ENCODE peak calls at places on chromosomes 2 and 18, in four cellular contexts. X is HepG2, H is A549, G is K562. A is an unnamed sample.

GRCh38 chr2:152450176-152450575 is 115.2 kb downstream of the FMNL2 start:
- DNase-seq in X (no peak), H (no peak), G (no peak), A (no peak)

GRCh38 chr2:231601356-231602229 is 8.9 kb downstream of the TEX44 start:
- DNase-seq in X (peak), H (peak), G (peak), A (peak)

GRCh38 chr2:63622751-63623150 is 34.0 kb downstream of the MDH1 start:
- DNase-seq in X (no peak), H (no peak), G (no peak), A (no peak)

GRCh38 chr2:195411219-195411687 is 245.8 kb upstream of the SLC39A10 start:
- DNase-seq in X (no peak), H (no peak), G (peak), A (no peak)

GRCh38 chr2:188810591-188810990 is 163.6 kb upstream of the COL3A1 start:
- DNase-seq in X (no peak), H (no peak), G (no peak), A (no peak)

GRCh38 chr2:205769879-205770278 is 87.6 kb downstream of the NRP2 start:
- DNase-seq in X (no peak), H (no peak), G (no peak), A (no peak)

GRCh38 chr18:56748698-56749268 is 97.6 kb downstream of the WDR7 start:
- DNase-seq in X (peak), H (peak), G (peak), A (no peak)

GRCh38 chr2:2804528-2804927 is 473.5 kb upstream of the MYT1L start:
- DNase-seq in X (no peak), H (no peak), G (no peak), A (no peak)

GRCh38 chr2:240948086-240948485 is 42.0 kb downstream of the CROCC2 start:
- DNase-seq in X (no peak), H (no peak), G (no peak), A (no peak)

GRCh38 chr2:38540580-38541290 is 62.0 kb downstream of the HNRNPLL start:
- DNase-seq in X (no peak), H (no peak), G (no peak), A (no peak)

GRCh38 chr2:190352668-190353536 is 9.5 kb downstream of the INPP1 start:
- DNase-seq in X (peak), H (no peak), G (peak), A (no peak)

GRCh38 chr2:189328451-189329249 is 112.6 kb upstream of the WDR75 start:
- DNase-seq in X (no peak), H (no peak), G (no peak), A (no peak)

GRCh38 chr2:85490861-85491763 is 47.9 kb upstream of the MAT2A start:
- DNase-seq in X (no peak), H (no peak), G (no peak), A (no peak)

GRCh38 chr2:23503682-23504081 is 118.7 kb downstream of the KLHL29 start:
- DNase-seq in X (no peak), H (no peak), G (no peak), A (no peak)

GRCh38 chr18:34767601-34768027 is 57.5 kb downstream of the DTNA start:
- DNase-seq in X (no peak), H (no peak), G (no peak), A (no peak)

GRCh38 chr2:61575447-61575859 is 37.3 kb upstream of the XPO1 start:
- DNase-seq in X (no peak), H (no peak), G (peak), A (no peak)

GRCh38 chr2:42767080-42767898 is 3.4 kb upstream of the OXER1 start:
- DNase-seq in X (no peak), H (no peak), G (no peak), A (no peak)

GRCh38 chr2:10305715-10306114 is 3.0 kb downstream of the HPCAL1 start:
- DNase-seq in X (peak), H (peak), G (no peak), A (peak)

GRCh38 chr2:11824901-11825592 is 78.6 kb downstream of the LPIN1 start:
- DNase-seq in X (no peak), H (no peak), G (no peak), A (no peak)

GRCh38 chr2:85830645-85831044 is 58.1 kb downstream of the ST3GAL5 start:
- DNase-seq in X (no peak), H (peak), G (no peak), A (no peak)

GRCh38 chr2:66539452-66539851 is 104.5 kb downstream of the MEIS1 start:
- DNase-seq in X (no peak), H (no peak), G (no peak), A (no peak)

GRCh38 chr2:73981081-73981968 is 3.4 kb upstream of the TET3 start:
- DNase-seq in X (peak), H (peak), G (peak), A (peak)

GRCh38 chr2:96924775-96925747 is 55.2 kb upstream of the SEMA4C start:
- DNase-seq in X (no peak), H (no peak), G (no peak), A (no peak)

GRCh38 chr2:34447097-34447496 is 848.0 kb upstream of the FAM98A start:
- DNase-seq in X (no peak), H (no peak), G (no peak), A (no peak)

GRCh38 chr2:177754476-177754873 is 318.1 kb downstream of the PDE11A start:
- DNase-seq in X (no peak), H (no peak), G (peak), A (no peak)

GRCh38 chr2:160075171-160075570 is 12.8 kb upstream of the PLA2R1 start:
- DNase-seq in X (no peak), H (peak), G (no peak), A (no peak)

GRCh38 chr2:65067806-65068553 is 11.8 kb downstream of the CEP68 start:
- DNase-seq in X (no peak), H (no peak), G (no peak), A (no peak)

GRCh38 chr2:18777250-18777812 is 188.0 kb upstream of the NT5C1B start:
- DNase-seq in X (peak), H (no peak), G (no peak), A (no peak)

GRCh38 chr2:230614913-230615332 is 97.7 kb upstream of the CAB39 start:
- DNase-seq in X (no peak), H (no peak), G (peak), A (no peak)

GRCh38 chr2:75403991-75404428 is 156.7 kb downstream of the EVA1A start:
- DNase-seq in X (peak), H (peak), G (peak), A (no peak)

GRCh38 chr2:18961991-18962421 is 372.6 kb upstream of the NT5C1B start:
- DNase-seq in X (no peak), H (no peak), G (no peak), A (no peak)

GRCh38 chr18:41391616-41392610 is 563.1 kb upstream of the PIK3C3 start:
- DNase-seq in X (peak), H (peak), G (peak), A (peak)

GRCh38 chr2:174335605-174336402 is 1.1 kb downstream of the SP9 start:
- DNase-seq in X (no peak), H (peak), G (peak), A (peak)

GRCh38 chr2:10935366-10935918 is 23.7 kb downstream of the KCNF1 start:
- DNase-seq in X (no peak), H (no peak), G (no peak), A (no peak)

GRCh38 chr2:47964722-47965434 is 58.6 kb upstream of the FBXO11 start:
- DNase-seq in X (no peak), H (no peak), G (peak), A (no peak)

GRCh38 chr2:239599299-239599698 is 198.5 kb upstream of the HDAC4 start:
- DNase-seq in X (no peak), H (no peak), G (no peak), A (no peak)

GRCh38 chr18:23550898-23551297 is 35.4 kb downstream of the NPC1 start:
- DNase-seq in X (no peak), H (no peak), G (no peak), A (no peak)

GRCh38 chr2:106562232-106562631 is 75.1 kb downstream of the CD8B2 start:
- DNase-seq in X (no peak), H (no peak), G (no peak), A (no peak)

GRCh38 chr2:131394147-131394931 is 30.4 kb upstream of the RAB6D start:
- DNase-seq in X (peak), H (no peak), G (peak), A (peak)

DNA sequence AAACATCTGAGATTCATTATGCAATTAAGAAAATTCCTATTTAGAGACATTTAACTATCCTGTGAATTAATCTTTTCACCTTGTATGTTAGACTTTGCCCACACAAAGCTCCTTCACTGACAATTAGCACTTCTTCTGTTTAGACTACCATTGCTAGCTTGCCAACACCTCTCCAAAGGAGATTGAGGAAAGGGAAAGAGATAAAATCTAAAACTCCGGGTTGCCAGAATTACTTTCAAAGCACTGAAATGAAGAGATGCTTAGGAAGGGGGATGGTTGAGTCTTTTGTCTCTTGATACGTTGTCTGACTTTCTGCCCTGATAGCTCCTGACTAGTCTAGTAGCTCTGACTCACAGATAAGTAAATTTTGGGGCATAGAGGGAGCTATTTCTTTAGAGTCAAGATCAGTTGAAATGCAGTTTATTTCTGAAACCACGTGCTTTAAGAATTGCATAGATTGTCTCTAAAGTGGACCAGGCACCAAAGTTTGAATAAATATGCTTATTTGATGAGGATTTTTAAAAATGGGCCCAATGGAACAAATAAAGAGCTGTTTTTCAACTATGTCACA is 74.1 kb upstream of the DSEL start:
- DNase-seq in X (no peak), H (no peak), G (no peak), A (no peak)
- TF ChIP-seq NR3C1 in X (no peak), H (no peak), G (no peak), A (no peak)

GRCh38 chr2:144099746-144100438 is 420.0 kb downstream of the ZEB2 start:
- DNase-seq in X (no peak), H (peak), G (no peak), A (no peak)
- TF ChIP-seq NR3C1 in X (no peak), H (no peak), G (no peak), A (no peak)

GRCh38 chr2:46811379-46812310 is 104.0 kb downstream of the MCFD2 start:
- DNase-seq in X (no peak), H (no peak), G (no peak), A (no peak)

GRCh38 chr2:46813046-46813445 is 102.6 kb downstream of the MCFD2 start:
- DNase-seq in X (no peak), H (no peak), G (no peak), A (no peak)

GRCh38 chr2:46813680-46814079 is 101.9 kb downstream of the MCFD2 start:
- DNase-seq in X (no peak), H (no peak), G (no peak), A (no peak)

GRCh38 chr2:46814160-46814559 is 101.4 kb downstream of the MCFD2 start:
- DNase-seq in X (no peak), H (no peak), G (peak), A (no peak)

GRCh38 chr2:46812381-46813024 is 103.1 kb downstream of the MCFD2 start:
- DNase-seq in X (no peak), H (peak), G (no peak), A (no peak)
- TF ChIP-seq NR3C1 in X (no peak), H (no peak), G (no peak), A (no peak)

DNA sequence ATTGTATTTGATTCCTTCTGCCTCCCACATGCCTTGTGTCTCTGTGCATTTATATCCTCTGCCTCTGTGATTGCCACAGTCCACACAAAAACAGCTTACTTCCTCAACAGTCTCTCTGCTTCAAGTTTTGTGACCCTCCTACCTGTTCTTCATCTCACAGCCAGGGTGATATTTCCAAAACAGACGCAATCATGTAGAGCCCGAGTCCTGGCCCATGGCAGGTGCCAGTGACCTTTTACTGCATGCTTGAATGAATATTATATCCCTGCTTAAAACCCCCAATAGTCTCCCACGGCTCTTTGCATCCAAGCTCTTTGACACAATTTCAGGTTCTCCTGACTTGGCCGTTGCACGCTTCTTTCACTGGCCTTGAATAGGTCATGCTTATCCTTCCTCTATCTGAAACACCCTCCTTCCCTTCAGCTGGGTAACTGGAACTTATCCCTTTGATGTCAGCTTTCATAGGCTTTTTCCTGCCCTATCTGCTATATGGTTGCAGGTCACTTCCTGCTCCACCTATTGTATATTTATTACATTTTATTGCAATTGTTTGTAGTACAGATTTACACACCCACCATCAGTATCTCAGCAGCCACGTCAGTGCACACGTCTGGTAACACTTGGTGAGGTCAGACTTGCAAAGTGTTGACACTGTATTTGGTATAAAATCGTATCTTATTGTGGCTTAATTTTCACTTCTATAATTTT is 29.7 kb upstream of the IL1B start:
- DNase-seq in X (no peak), H (no peak), G (no peak), A (no peak)
- TF ChIP-seq NR3C1 in X (no peak), H (no peak), G (no peak), A (no peak)